ENCODE peak calls at places on chromosomes 16 and 17, in nine cellular contexts. Y is body of pancreas, J is esophagus squamous epithelium, F is Peyer's patch, U is sigmoid colon, G is A549, P is prostate gland, D is heart left ventricle, I is gastrocnemius medialis. W is an unnamed sample.

GRCh38 chr17:77233635-77234334 is 93.0 kb downstream of the SEC14L1 start:
- DNase-seq in Y (no peak), J (no peak), F (no peak), U (peak), G (peak), P (no peak), D (no peak), I (peak), W (no peak)

GRCh38 chr17:15503731-15504130 is 36.3 kb upstream of the CDRT4 start:
- DNase-seq in Y (no peak), J (no peak), F (no peak), U (no peak), G (no peak), P (no peak), D (no peak), I (no peak), W (no peak)

GRCh38 chr16:84198401-84198800 is 7.4 kb downstream of the ADAD2 start:
- DNase-seq in Y (no peak), J (no peak), F (no peak), U (no peak), G (no peak), P (no peak), D (no peak), I (no peak), W (no peak)

GRCh38 chr16:54633943-54634362 is 296.7 kb upstream of the IRX5 start:
- DNase-seq in Y (no peak), J (no peak), F (no peak), U (no peak), G (peak), P (peak), D (peak), I (no peak), W (no peak)

GRCh38 chr17:79757140-79757745 is 20.7 kb upstream of the CBX2 start:
- DNase-seq in Y (no peak), J (no peak), F (no peak), U (no peak), G (no peak), P (no peak), D (no peak), I (no peak), W (no peak)

GRCh38 chr17:13074026-13074425 is 56.2 kb upstream of the ELAC2 start:
- DNase-seq in Y (no peak), J (no peak), F (no peak), U (no peak), G (peak), P (no peak), D (no peak), I (no peak), W (no peak)

GRCh38 chr16:11674818-11675560 is 6.7 kb downstream of the SNN start:
- DNase-seq in Y (no peak), J (no peak), F (no peak), U (no peak), G (no peak), P (peak), D (no peak), I (peak), W (no peak)

GRCh38 chr17:6894206-6894528 is 62.6 kb upstream of the TEKT1 start:
- DNase-seq in Y (no peak), J (no peak), F (no peak), U (no peak), G (no peak), P (no peak), D (no peak), I (no peak), W (no peak)

GRCh38 chr16:64019339-64019738 is 1102.5 kb downstream of the CDH11 start:
- DNase-seq in Y (no peak), J (no peak), F (no peak), U (no peak), G (no peak), P (no peak), D (no peak), I (no peak), W (no peak)

GRCh38 chr17:48505788-48506187 is 25.0 kb downstream of the HOXB1 start:
- DNase-seq in Y (no peak), J (no peak), F (no peak), U (no peak), G (peak), P (no peak), D (no peak), I (no peak), W (no peak)

GRCh38 chr17:55344514-55344997 is 77.1 kb downstream of the MMD start:
- DNase-seq in Y (no peak), J (no peak), F (no peak), U (no peak), G (no peak), P (no peak), D (no peak), I (no peak), W (peak)

GRCh38 chr16:73083271-73083670 is 35.3 kb upstream of the ZFHX3 start:
- DNase-seq in Y (no peak), J (no peak), F (no peak), U (no peak), G (no peak), P (no peak), D (no peak), I (no peak), W (no peak)

GRCh38 chr16:67537636-67538591 is 9.3 kb downstream of the RIPOR1 start:
- DNase-seq in Y (peak), J (no peak), F (peak), U (peak), G (no peak), P (peak), D (peak), I (no peak), W (no peak)

GRCh38 chr17:59746849-59747445 is 39.5 kb downstream of the VMP1 start:
- DNase-seq in Y (no peak), J (no peak), F (no peak), U (no peak), G (peak), P (no peak), D (no peak), I (no peak), W (no peak)

GRCh38 chr16:85170066-85171003 is 58.1 kb upstream of the CIBAR2 start:
- DNase-seq in Y (no peak), J (no peak), F (no peak), U (no peak), G (no peak), P (no peak), D (no peak), I (peak), W (no peak)

GRCh38 chr17:46732754-46733398 is 85.6 kb downstream of the WNT3 start:
- DNase-seq in Y (no peak), J (no peak), F (no peak), U (no peak), G (no peak), P (no peak), D (no peak), I (no peak), W (no peak)

GRCh38 chr16:11066231-11066870 is 122.0 kb downstream of the CLEC16A start:
- DNase-seq in Y (no peak), J (no peak), F (no peak), U (peak), G (no peak), P (no peak), D (no peak), I (no peak), W (no peak)

GRCh38 chr17:45429338-45430005 is 3.2 kb downstream of the ARHGAP27 start:
- DNase-seq in Y (peak), J (no peak), F (peak), U (no peak), G (no peak), P (no peak), D (peak), I (no peak), W (no peak)

GRCh38 chr17:82158825-82159224 is 53.8 kb downstream of the CCDC57 start:
- DNase-seq in Y (no peak), J (no peak), F (no peak), U (no peak), G (no peak), P (no peak), D (no peak), I (no peak), W (no peak)

GRCh38 chr17:50209472-50210248 is 8.2 kb upstream of the COL1A1 start:
- DNase-seq in Y (peak), J (no peak), F (peak), U (peak), G (no peak), P (no peak), D (peak), I (peak), W (peak)

GRCh38 chr16:85396879-85397871 is 215.9 kb upstream of the GSE1 start:
- DNase-seq in Y (no peak), J (no peak), F (peak), U (peak), G (peak), P (no peak), D (no peak), I (no peak), W (no peak)

GRCh38 chr17:81500026-81500425 is 12.6 kb downstream of the ACTG1 start:
- DNase-seq in Y (no peak), J (no peak), F (peak), U (no peak), G (peak), P (no peak), D (no peak), I (no peak), W (no peak)

GRCh38 chr16:80536246-80536645 is 4.5 kb upstream of the DYNLRB2 start:
- DNase-seq in Y (no peak), J (no peak), F (no peak), U (no peak), G (no peak), P (no peak), D (no peak), I (no peak), W (no peak)

GRCh38 chr16:85494315-85494714 is 118.8 kb upstream of the GSE1 start:
- DNase-seq in Y (no peak), J (no peak), F (no peak), U (no peak), G (no peak), P (no peak), D (no peak), I (no peak), W (no peak)

GRCh38 chr17:4109424-4109823 is 33.4 kb downstream of the ZZEF1 start:
- DNase-seq in Y (no peak), J (no peak), F (no peak), U (no peak), G (no peak), P (no peak), D (no peak), I (no peak), W (no peak)

GRCh38 chr17:40347319-40348135 is 17.0 kb downstream of the GJD3 start:
- DNase-seq in Y (no peak), J (no peak), F (no peak), U (no peak), G (no peak), P (no peak), D (no peak), I (peak), W (no peak)

DNA sequence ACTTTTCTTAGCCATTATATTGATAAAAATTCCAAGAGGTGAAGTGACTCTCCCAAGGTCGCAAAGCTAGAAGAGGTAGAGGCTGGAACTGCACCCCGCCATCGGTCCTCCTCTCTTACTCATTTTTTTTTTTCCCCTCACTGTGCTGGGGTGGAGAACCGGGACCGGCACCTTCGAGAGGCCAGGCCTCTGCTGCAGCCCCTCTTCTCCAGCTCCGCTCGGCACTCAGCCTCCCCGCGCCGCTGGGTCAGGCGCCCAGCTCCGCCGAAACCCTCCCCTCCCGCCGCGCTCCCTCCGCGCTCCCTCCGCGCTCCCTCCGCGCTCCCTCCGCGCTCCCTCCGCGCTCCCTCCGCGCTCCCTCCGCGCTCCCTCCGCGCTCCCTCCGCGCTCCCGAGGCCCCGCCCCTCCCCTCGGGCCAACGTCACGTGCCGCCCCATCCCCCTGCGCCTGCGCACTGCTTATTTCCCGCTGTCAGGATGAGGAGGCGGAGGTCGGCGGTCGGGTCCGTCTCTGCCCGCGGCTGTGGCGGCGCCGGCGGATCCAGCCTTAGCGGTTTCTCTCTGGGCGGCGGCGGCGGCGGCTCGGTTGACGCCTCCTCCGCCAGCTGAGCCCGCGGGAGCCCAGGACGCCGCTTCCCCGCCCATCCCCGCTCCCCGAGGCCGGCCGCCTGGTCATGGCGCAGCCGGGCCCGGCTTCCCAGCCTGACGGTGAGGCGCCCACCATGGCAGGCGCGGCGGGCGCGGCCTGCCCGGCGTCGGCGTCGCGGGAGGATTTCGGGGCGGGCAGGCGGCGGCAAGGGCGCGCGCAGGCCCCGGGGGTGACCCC is at the start of gene RABEP1:
- DNase-seq in Y (peak), J (peak), F (peak), U (peak), G (peak), P (peak), D (peak), I (peak), W (peak)
- TF ChIP-seq POLR2A in Y (peak), J (peak), F (peak), U (peak), G (peak), P (peak), D (peak), I (peak), W (peak)

GRCh38 chr16:86910821-86911220 is 332.5 kb downstream of the FOXL1 start:
- DNase-seq in Y (no peak), J (no peak), F (no peak), U (no peak), G (no peak), P (no peak), D (no peak), I (no peak), W (no peak)

GRCh38 chr16:86913886-86914285 is 335.5 kb downstream of the FOXL1 start:
- DNase-seq in Y (no peak), J (no peak), F (peak), U (no peak), G (no peak), P (no peak), D (no peak), I (no peak), W (no peak)

GRCh38 chr16:86910146-86910805 is 331.9 kb downstream of the FOXL1 start:
- DNase-seq in Y (no peak), J (no peak), F (peak), U (no peak), G (no peak), P (no peak), D (no peak), I (no peak), W (no peak)

GRCh38 chr16:86909359-86910145 is 331.2 kb downstream of the FOXL1 start:
- DNase-seq in Y (no peak), J (no peak), F (peak), U (no peak), G (no peak), P (no peak), D (no peak), I (no peak), W (no peak)

GRCh38 chr16:86911311-86911999 is 333.1 kb downstream of the FOXL1 start:
- DNase-seq in Y (no peak), J (no peak), F (peak), U (peak), G (no peak), P (no peak), D (no peak), I (no peak), W (no peak)
- H3K27ac ChIP-seq in Y (no peak), J (no peak), F (no peak), U (no peak), G (no peak), P (no peak), D (no peak), I (no peak), W (no peak)

GRCh38 chr17:73197141-73197540 is 4.3 kb downstream of the COG1 start:
- DNase-seq in Y (no peak), J (no peak), F (no peak), U (no peak), G (no peak), P (no peak), D (no peak), I (no peak), W (no peak)

GRCh38 chr17:73198930-73199260 is 6.0 kb downstream of the COG1 start:
- DNase-seq in Y (no peak), J (no peak), F (no peak), U (no peak), G (no peak), P (no peak), D (no peak), I (no peak), W (no peak)

GRCh38 chr17:73194514-73195222 is 1.8 kb downstream of the COG1 start:
- DNase-seq in Y (no peak), J (no peak), F (no peak), U (no peak), G (no peak), P (no peak), D (no peak), I (no peak), W (no peak)

GRCh38 chr17:73198201-73198929 is 5.5 kb downstream of the COG1 start:
- DNase-seq in Y (no peak), J (no peak), F (no peak), U (no peak), G (no peak), P (no peak), D (no peak), I (no peak), W (no peak)

GRCh38 chr17:73196500-73196899 is 3.6 kb downstream of the COG1 start:
- DNase-seq in Y (peak), J (no peak), F (peak), U (peak), G (peak), P (peak), D (no peak), I (peak), W (no peak)
- TF ChIP-seq POLR2A in Y (no peak), J (no peak), F (no peak), U (no peak), G (no peak), P (no peak), D (no peak), I (no peak), W (no peak)

GRCh38 chr16:56357291-56357764 is 68.0 kb downstream of the AMFR start:
- DNase-seq in Y (peak), J (no peak), F (peak), U (peak), G (no peak), P (no peak), D (no peak), I (peak), W (no peak)
- H3K27ac ChIP-seq in Y (peak), J (peak), F (peak), U (peak), G (peak), P (peak), D (peak), I (peak), W (peak)

GRCh38 chr16:25544294-25544693 is 147.5 kb upstream of the HS3ST4 start:
- DNase-seq in Y (no peak), J (no peak), F (no peak), U (no peak), G (no peak), P (no peak), D (no peak), I (no peak), W (peak)
- TF ChIP-seq POLR2A in Y (no peak), J (no peak), F (no peak), U (no peak), G (no peak), P (no peak), D (no peak), I (no peak), W (no peak)

DNA sequence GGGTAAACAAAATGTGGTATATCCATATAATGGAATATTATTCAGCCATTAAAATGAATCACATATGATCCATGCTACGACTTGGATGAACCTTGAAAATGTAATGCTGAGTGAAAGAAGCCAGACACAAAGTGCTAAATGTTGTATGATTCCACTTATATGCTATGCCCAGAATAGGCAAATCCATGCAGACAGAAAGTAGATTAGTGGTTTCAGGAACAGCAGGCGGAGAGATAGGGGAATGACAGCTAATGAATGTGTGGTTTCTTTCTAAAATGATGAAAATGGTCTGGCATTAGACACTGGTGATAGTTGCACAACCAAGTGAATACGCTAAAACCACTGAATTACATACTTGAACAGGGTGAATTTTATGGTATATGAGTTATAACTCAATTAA is 121.8 kb upstream of the NOG start:
- DNase-seq in Y (no peak), J (no peak), F (no peak), U (no peak), G (no peak), P (no peak), D (no peak), I (no peak), W (no peak)
- H3K27ac ChIP-seq in Y (no peak), J (no peak), F (no peak), U (no peak), G (no peak), P (no peak), D (no peak), I (no peak), W (no peak)

DNA sequence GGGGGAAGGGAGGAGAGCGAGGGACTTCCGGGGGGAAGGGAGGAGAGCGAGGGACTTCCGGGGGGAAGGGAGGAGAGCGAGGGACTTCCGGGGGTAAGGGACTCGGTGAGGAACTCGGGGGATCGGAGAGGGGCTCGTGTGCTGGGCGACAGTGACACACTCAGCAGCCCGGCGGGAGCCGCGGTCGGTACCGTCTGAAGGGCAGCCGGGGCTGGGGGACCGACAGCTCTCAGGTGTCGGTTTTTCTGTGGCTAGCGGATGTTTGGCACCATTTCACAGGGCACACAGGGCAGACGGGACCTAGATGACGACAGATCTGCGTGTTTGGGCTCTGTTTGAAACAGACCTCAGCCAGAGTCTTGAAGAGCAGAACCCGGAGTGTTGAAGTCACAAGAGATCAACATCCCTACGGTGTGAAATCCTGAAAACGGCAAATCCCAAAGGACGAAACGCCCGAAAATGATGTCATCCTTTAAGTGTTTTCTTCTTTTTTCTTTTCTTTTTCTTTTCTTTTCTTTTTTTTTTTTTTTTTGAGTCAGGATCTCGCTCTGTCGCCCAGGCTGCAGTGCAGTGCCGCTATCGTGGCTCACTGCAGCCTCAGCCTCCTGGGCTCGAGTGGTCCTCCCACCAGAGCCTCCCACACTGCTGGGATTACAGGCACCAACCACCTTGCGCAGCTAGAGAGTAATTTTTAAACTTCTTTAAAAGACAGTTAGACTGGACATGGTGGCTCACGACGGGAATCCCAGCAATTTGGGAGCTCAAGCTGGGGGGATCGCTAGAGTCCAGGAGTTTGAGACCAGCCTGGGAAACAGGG is 23.9 kb downstream of the ZNF778 start:
- DNase-seq in Y (peak), J (no peak), F (peak), U (peak), G (peak), P (peak), D (peak), I (peak), W (no peak)
- TF ChIP-seq POLR2A in Y (peak), J (peak), F (peak), U (peak), G (peak), P (peak), D (no peak), I (peak), W (peak)

W was measured in esophagus muscularis mucosa.